ENCODE peak calls at places on chromosomes 11 and 22, in five cellular contexts. Y is stimulated activated CD4-positive, alpha-beta T cell treated with anti-CD3 and anti-CD28 coated beads, Interleukin-15, amount 100 ng/mL, for 1 hour; F is AG04450; O is EH; P is lung. T is an unnamed sample.

GRCh38 chr11:57133616-57134015 is 48.1 kb upstream of the LRRC55 start:
- DNase-seq in P (no peak), O (no peak), Y (no peak), F (no peak), T (no peak)

GRCh38 chr11:133966924-133967598 is 10.3 kb upstream of the IGSF9B start:
- DNase-seq in Y (peak; percentile 61), F (no peak), O (no peak), P (no peak), T (no peak)

GRCh38 chr11:96579642-96580041 is 189.8 kb downstream of the JRKL start:
- DNase-seq in O (no peak), Y (no peak), P (no peak), F (no peak), T (no peak)

GRCh38 chr22:47474464-47474863 is 712.0 kb downstream of the TBC1D22A start:
- DNase-seq in F (no peak), P (no peak), O (no peak), Y (no peak), T (no peak)

GRCh38 chr11:129317564-129317963 is 58.1 kb upstream of the BARX2 start:
- DNase-seq in P (no peak), O (no peak), F (no peak), Y (no peak), T (no peak)

GRCh38 chr11:27041141-27041869 is 690 bp downstream of the BBOX1 start:
- DNase-seq in P (no peak), O (no peak), Y (no peak), F (no peak), T (no peak)

GRCh38 chr11:8247312-8247711 is 16.4 kb downstream of the LMO1 start:
- DNase-seq in F (no peak), P (no peak), O (peak; percentile 25), Y (no peak), T (no peak)

GRCh38 chr11:70608568-70609314 is 210.4 kb downstream of the CTTN start:
- DNase-seq in Y (no peak), O (peak; percentile 2), F (no peak), P (no peak), T (no peak)

GRCh38 chr22:27892811-27893210 is 26.2 kb downstream of the PITPNB start:
- DNase-seq in O (no peak), P (no peak), F (no peak), Y (no peak), T (no peak)